ENCODE peak calls at places on chromosomes 2 and 18, in nine cellular contexts. I is NCI-H2081 treated with DMSO at 0.1 percent for 48 hours, U is NCI-H1092 treated with DMSO at 0.1 percent for 48 hours, K is progenitor cell of endocrine pancreas, Y is omental fat pad, A is HCT116, W is keratinocyte, O is left kidney, B is Calu3. E is an unnamed sample.

GRCh38 chr2:27701676-27702075 is 38.0 kb downstream of the SLC4A1AP start:
- DNase-seq in O (no peak), K (no peak), I (no peak), W (no peak), A (no peak), B (no peak), U (no peak), Y (no peak), E (no peak)

GRCh38 chr2:168851674-168852320 is 38.4 kb downstream of the SPC25 start:
- DNase-seq in O (no peak), I (no peak), U (no peak), W (peak; percentile 73), K (no peak), B (peak; percentile 74), A (peak; percentile 29), Y (peak; percentile 40), E (peak; percentile 39)

GRCh38 chr2:125364181-125364806 is 1291.7 kb upstream of the GYPC start:
- DNase-seq in B (no peak), A (no peak), K (no peak), Y (no peak), W (no peak), I (no peak), U (no peak), O (no peak), E (no peak)

GRCh38 chr2:45814951-45815621 is 163.6 kb downstream of the PRKCE start:
- DNase-seq in A (no peak), K (no peak), I (no peak), B (no peak), W (no peak), Y (no peak), U (no peak), O (no peak), E (no peak)

GRCh38 chr2:100905132-100905805 is 85.3 kb downstream of the NPAS2 start:
- DNase-seq in I (no peak), U (no peak), Y (no peak), A (no peak), O (no peak), W (no peak), K (no peak), B (no peak), E (no peak)

GRCh38 chr2:203492965-203493364 is 42.1 kb downstream of the RAPH1 start:
- DNase-seq in O (no peak), U (no peak), A (no peak), B (no peak), I (no peak), Y (no peak), K (no peak), W (no peak), E (no peak)

GRCh38 chr2:41197781-41198180 is 745.9 kb upstream of the SLC8A1 start:
- DNase-seq in K (no peak), U (no peak), W (no peak), O (peak; percentile 51), B (no peak), A (no peak), I (no peak), Y (no peak), E (no peak)

GRCh38 chr18:10508546-10508945 is 17.3 kb upstream of the NAPG start:
- DNase-seq in B (no peak), O (no peak), A (no peak), W (no peak), I (no peak), K (no peak), Y (no peak), U (no peak), E (no peak)

GRCh38 chr2:239400000-239400831 is 604 bp downstream of the HDAC4 start:
- DNase-seq in B (no peak), I (no peak), Y (no peak), W (no peak), K (no peak), O (peak; percentile 46), A (no peak), U (no peak), E (peak; percentile 3)

GRCh38 chr2:163259489-163259888 is 420.9 kb upstream of the KCNH7 start:
- DNase-seq in W (no peak), A (no peak), B (no peak), K (no peak), O (no peak), I (no peak), U (no peak), Y (no peak), E (no peak)

GRCh38 chr2:15814946-15815345 is 125.4 kb upstream of the MYCN start:
- DNase-seq in I (no peak), B (no peak), Y (no peak), U (no peak), W (no peak), K (no peak), A (no peak), O (peak; percentile 47), E (no peak)

GRCh38 chr18:67519582-67519981 is 3.1 kb upstream of the DSEL start:
- DNase-seq in B (no peak), K (no peak), W (no peak), Y (no peak), O (no peak), U (no peak), A (no peak), I (no peak), E (no peak)

GRCh38 chr2:224658776-224659175 is 57.4 kb downstream of the CCDC195 start:
- DNase-seq in W (no peak), A (no peak), Y (no peak), K (no peak), U (no peak), O (no peak), B (no peak), I (no peak), E (no peak)

GRCh38 chr18:45526120-45526841 is 89.0 kb upstream of the SLC14A2 start:
- DNase-seq in A (no peak), O (peak; percentile 74), I (no peak), K (no peak), B (no peak), Y (no peak), U (peak; percentile 81), W (no peak), E (no peak)

GRCh38 chr2:208129804-208130712 is at the start of gene CRYGC:
- DNase-seq in O (peak; percentile 35), W (no peak), Y (no peak), I (no peak), A (no peak), K (no peak), B (no peak), U (no peak), E (no peak)

GRCh38 chr2:23545391-23545790 is 160.4 kb downstream of the KLHL29 start:
- DNase-seq in W (no peak), Y (no peak), U (no peak), I (peak; percentile 70), O (no peak), K (no peak), B (no peak), A (no peak), E (no peak)

GRCh38 chr2:142868281-142868762 is 9.1 kb upstream of the KYNU start:
- DNase-seq in B (peak; percentile 86), O (no peak), K (no peak), U (no peak), Y (no peak), W (peak; percentile 82), I (no peak), A (no peak), E (peak; percentile 55)

GRCh38 chr2:233798335-233799086 is 20.4 kb downstream of the MROH2A start:
- DNase-seq in K (peak; percentile 4), I (no peak), O (no peak), B (no peak), U (no peak), A (no peak), W (no peak), Y (no peak), E (no peak)

GRCh38 chr2:172135446-172135845 is 32.7 kb upstream of the DLX2 start:
- DNase-seq in Y (no peak), K (no peak), I (no peak), U (no peak), W (no peak), B (no peak), O (no peak), A (no peak), E (no peak)

GRCh38 chr2:235095569-235095968 is 143.8 kb downstream of the SH3BP4 start:
- DNase-seq in U (no peak), Y (no peak), K (no peak), W (no peak), A (no peak), B (no peak), O (no peak), I (no peak), E (no peak)

GRCh38 chr2:219688560-219689445 is 61.4 kb downstream of the SLC4A3 start:
- DNase-seq in Y (no peak), O (no peak), W (peak; percentile 91), A (peak; percentile 76), I (no peak), U (no peak), K (no peak), B (peak; percentile 72), E (peak; percentile 69)

GRCh38 chr18:63016270-63016669 is 300.9 kb downstream of the PHLPP1 start:
- DNase-seq in B (peak; percentile 56), O (peak; percentile 86), U (peak; percentile 66), I (no peak), Y (no peak), K (no peak), A (peak; percentile 32), W (no peak), E (peak; percentile 70)

GRCh38 chr2:225429718-225430117 is 30.2 kb downstream of the NYAP2 start:
- DNase-seq in A (no peak), I (peak; percentile 58), U (peak; percentile 85), O (peak; percentile 82), K (no peak), Y (no peak), W (no peak), B (no peak), E (no peak)

GRCh38 chr2:199309973-199310372 is 147.8 kb downstream of the SATB2 start:
- DNase-seq in Y (no peak), W (no peak), I (peak; percentile 56), K (no peak), O (peak; percentile 43), U (peak; percentile 95), B (no peak), A (no peak), E (no peak)

GRCh38 chr2:120628248-120628647 is 107.4 kb upstream of the GLI2 start:
- DNase-seq in O (no peak), U (no peak), Y (no peak), W (no peak), B (no peak), I (no peak), A (no peak), K (no peak), E (no peak)

GRCh38 chr2:240964221-240964853 is 34.1 kb upstream of the SNED1 start:
- DNase-seq in O (no peak), B (no peak), K (peak; percentile 8), I (no peak), U (no peak), Y (no peak), A (no peak), W (no peak), E (no peak)

GRCh38 chr2:166184789-166185188 is 57.0 kb upstream of the SCN1A start:
- DNase-seq in W (peak; percentile 90), U (no peak), K (no peak), Y (no peak), O (peak; percentile 5), I (no peak), A (no peak), B (no peak), E (no peak)

GRCh38 chr18:66553824-66554223 is 50.1 kb downstream of the CDH19 start:
- DNase-seq in O (no peak), B (no peak), W (no peak), K (no peak), U (no peak), Y (no peak), I (no peak), A (no peak), E (no peak)

GRCh38 chr2:191109888-191110287 is 40.9 kb downstream of the STAT4 start:
- DNase-seq in I (no peak), K (no peak), Y (no peak), A (no peak), W (no peak), U (no peak), B (no peak), O (no peak), E (no peak)

GRCh38 chr2:65039640-65040039 is 16.6 kb upstream of the CEP68 start:
- DNase-seq in U (no peak), K (no peak), B (no peak), Y (no peak), A (no peak), W (no peak), O (no peak), I (no peak), E (no peak)

GRCh38 chr2:17387591-17387990 is 130.6 kb downstream of the RAD51AP2 start:
- DNase-seq in U (no peak), I (no peak), B (no peak), A (no peak), O (no peak), Y (no peak), K (no peak), W (no peak), E (no peak)

E was measured in LoVo.